ENCODE peak calls at places on chromosomes 7 and 10, in ten cellular contexts. Z is BJ; C is occipital lobe; P is hepatocyte; F is progenitor cell of endocrine pancreas; U is esophagus squamous epithelium; M is Panc1; I is hypothalamus; X is endothelial cell; G is CD4-positive, alpha-beta memory T cell. A is an unnamed sample.

GRCh38 chr10:28677889-28678686 is 767 bp downstream of the BAMBI start:
- DNase-seq in M (no peak), Z (no peak), X (peak; percentile 56), G (no peak), F (peak; percentile 23), I (no peak), P (peak; percentile 49), C (no peak), U (no peak), A (no peak)

GRCh38 chr10:22550732-22551131 is 163.6 kb downstream of the PIP4K2A start:
- DNase-seq in I (no peak), M (no peak), G (peak; percentile 55), X (peak; percentile 75), P (peak; percentile 39), Z (no peak), U (no peak), C (no peak), F (no peak), A (peak; percentile 49)

GRCh38 chr10:317219-317868 is 182.1 kb downstream of the ZMYND11 start:
- DNase-seq in G (no peak), X (no peak), P (no peak), F (no peak), C (no peak), I (no peak), U (no peak), M (no peak), Z (no peak), A (no peak)

GRCh38 chr10:43394868-43395267 is 14.1 kb downstream of the HNRNPF start:
- DNase-seq in G (no peak), P (no peak), Z (no peak), U (no peak), X (no peak), C (no peak), I (no peak), F (no peak), M (no peak), A (no peak)

GRCh38 chr10:69662901-69663300 is 32.9 kb downstream of the FAM241B start:
- DNase-seq in Z (no peak), U (no peak), G (no peak), M (no peak), X (no peak), P (no peak), I (no peak), C (no peak), F (no peak), A (no peak)

GRCh38 chr10:3172081-3172445 is 519 bp downstream of the PITRM1 start:
- DNase-seq in G (no peak), P (peak; percentile 46), M (peak; percentile 5), F (no peak), X (no peak), C (no peak), U (no peak), Z (peak; percentile 31), I (no peak), A (peak; percentile 46)

GRCh38 chr7:158303121-158303520 is 284.5 kb downstream of the PTPRN2 start:
- DNase-seq in U (no peak), P (no peak), F (no peak), Z (no peak), G (no peak), M (no peak), C (no peak), I (no peak), X (no peak), A (no peak)

GRCh38 chr7:105612806-105613205 is 31.5 kb upstream of the EFCAB10 start:
- DNase-seq in I (no peak), U (no peak), Z (no peak), M (no peak), C (no peak), F (no peak), G (no peak), X (no peak), P (no peak), A (no peak)

GRCh38 chr7:94576316-94576715 is 66.7 kb downstream of the CASD1 start:
- DNase-seq in G (no peak), P (no peak), Z (no peak), X (no peak), F (no peak), M (no peak), U (no peak), C (no peak), I (no peak), A (no peak)

GRCh38 chr7:154584352-154585252 is 418.3 kb downstream of the PAXIP1 start:
- DNase-seq in G (no peak), F (no peak), P (peak; percentile 51), I (no peak), X (no peak), C (no peak), Z (no peak), U (no peak), M (no peak), A (no peak)

GRCh38 chr7:151361193-151361959 is 19.8 kb downstream of the NUB1 start:
- DNase-seq in C (no peak), U (no peak), P (no peak), I (no peak), M (no peak), F (no peak), G (no peak), Z (no peak), X (no peak), A (no peak)

GRCh38 chr10:114590983-114591382 is 67.1 kb downstream of the ABLIM1 start:
- DNase-seq in M (no peak), G (no peak), X (no peak), Z (no peak), P (no peak), U (no peak), F (no peak), C (no peak), I (no peak), A (no peak)

GRCh38 chr10:10677479-10677878 is 340.2 kb upstream of the CELF2 start:
- DNase-seq in X (peak; percentile 72), I (no peak), P (peak; percentile 72), Z (no peak), C (no peak), G (no peak), M (peak; percentile 13), F (peak; percentile 14), U (no peak), A (no peak)

GRCh38 chr7:143372070-143372469 is 9.1 kb upstream of the ZYX start:
- DNase-seq in G (peak; percentile 65), U (no peak), X (no peak), Z (no peak), I (peak; percentile 42), C (peak; percentile 81), M (no peak), P (no peak), F (no peak), A (no peak)

GRCh38 chr7:50471970-50472369 is 21.8 kb upstream of the FIGNL1 start:
- DNase-seq in Z (no peak), X (no peak), M (no peak), P (no peak), C (no peak), G (no peak), I (no peak), F (no peak), U (no peak), A (no peak)

GRCh38 chr7:73718905-73719805 is at the start of gene STX1A:
- DNase-seq in C (peak; percentile 38), G (peak; percentile 71), M (no peak), X (peak; percentile 75), F (peak; percentile 58), I (peak; percentile 7), P (peak; percentile 92), Z (no peak), U (no peak), A (peak; percentile 62)

GRCh38 chr10:14555806-14556205 is 218.9 kb downstream of the FAM107B start:
- DNase-seq in G (no peak), F (no peak), U (no peak), X (no peak), M (no peak), I (no peak), P (no peak), C (no peak), Z (no peak), A (no peak)

GRCh38 chr7:74007260-74007567 is 20.8 kb upstream of the ELN start:
- DNase-seq in G (no peak), M (no peak), F (no peak), Z (no peak), P (no peak), C (no peak), X (no peak), I (no peak), U (no peak), A (no peak)

GRCh38 chr10:79250259-79250658 is 97.0 kb upstream of the PPIF start:
- DNase-seq in P (no peak), F (no peak), M (no peak), U (no peak), Z (no peak), C (no peak), X (no peak), I (no peak), G (no peak), A (no peak)

GRCh38 chr7:22351878-22352277 is 5.1 kb downstream of the RAPGEF5 start:
- DNase-seq in F (no peak), I (no peak), M (no peak), P (no peak), X (no peak), C (no peak), G (no peak), U (no peak), Z (no peak), A (no peak)

GRCh38 chr7:101225650-101226049 is 7.7 kb downstream of the ZNHIT1 start:
- DNase-seq in P (no peak), M (no peak), F (no peak), C (no peak), U (no peak), X (no peak), G (no peak), I (no peak), Z (no peak), A (no peak)

GRCh38 chr10:133454204-133454893 is 604 bp downstream of the SCART1 start:
- DNase-seq in C (no peak), M (no peak), U (no peak), P (no peak), F (no peak), X (no peak), Z (no peak), G (no peak), I (no peak), A (no peak)

GRCh38 chr10:17453035-17453376 is 1.4 kb downstream of the ST8SIA6 start:
- DNase-seq in U (no peak), M (no peak), G (no peak), P (no peak), C (no peak), F (no peak), X (no peak), I (no peak), Z (no peak), A (no peak)

GRCh38 chr7:79084423-79084822 is 369.0 kb downstream of the MAGI2 start:
- DNase-seq in U (no peak), M (no peak), F (no peak), Z (no peak), P (no peak), I (no peak), G (no peak), C (no peak), X (no peak), A (no peak)

GRCh38 chr7:91869661-91870060 is 10.8 kb downstream of the MTERF1 start:
- DNase-seq in U (no peak), P (no peak), M (no peak), X (no peak), Z (no peak), C (no peak), I (no peak), F (no peak), G (no peak), A (no peak)

GRCh38 chr7:44309271-44310091 is 15.9 kb downstream of the CAMK2B start:
- DNase-seq in M (no peak), U (no peak), X (peak; percentile 64), P (peak; percentile 79), I (no peak), G (peak; percentile 19), F (peak; percentile 55), Z (no peak), C (no peak), A (no peak)

GRCh38 chr10:88995156-88995876 is 4.7 kb downstream of the FAS start:
- DNase-seq in M (no peak), G (peak; percentile 37), P (no peak), F (no peak), U (no peak), X (no peak), C (no peak), Z (no peak), I (no peak), A (no peak)

GRCh38 chr7:98922392-98923107 is 44.2 kb downstream of the TRRAP start:
- DNase-seq in I (no peak), C (no peak), Z (no peak), F (no peak), M (no peak), X (no peak), P (peak; percentile 56), G (no peak), U (no peak), A (no peak)